ENCODE peak calls at places on chromosomes 5 and 9, in four cellular contexts. C is ovary, L is gastrocnemius medialis, I is left ventricle myocardium inferior. J is an unnamed sample.

GRCh38 chr5:62606878-62607277 is 28.3 kb downstream of the LRRC70 start:
- DNase-seq in C (no peak), L (no peak), I (no peak), J (no peak)

GRCh38 chr9:135887585-135888050 is 19.7 kb downstream of the CAMSAP1 start:
- DNase-seq in C (no peak), L (no peak), I (no peak), J (no peak)

GRCh38 chr5:74919487-74919886 is 53.3 kb upstream of the FAM169A start:
- DNase-seq in C (no peak), L (no peak), I (no peak), J (no peak)

GRCh38 chr5:173890195-173890951 is 2.2 kb downstream of the CPEB4 start:
- DNase-seq in C (peak; percentile 52), L (peak; percentile 49), I (peak; percentile 38), J (no peak)

GRCh38 chr5:149309354-149309753 is 35.9 kb upstream of the GRPEL2 start:
- DNase-seq in C (no peak), L (no peak), I (no peak), J (no peak)

GRCh38 chr5:107997338-107997979 is 326.7 kb upstream of the EFNA5 start:
- DNase-seq in C (no peak), L (no peak), I (no peak), J (no peak)

GRCh38 chr5:38715671-38716070 is 130.1 kb upstream of the OSMR start:
- DNase-seq in C (no peak), L (no peak), I (no peak), J (no peak)

GRCh38 chr5:167036585-167036984 is 1254.9 kb upstream of the WWC1 start:
- DNase-seq in C (no peak), L (no peak), I (no peak), J (no peak)

GRCh38 chr5:150624334-150625163 is 15.9 kb upstream of the SYNPO start:
- DNase-seq in C (peak; percentile 56), L (no peak), I (peak; percentile 60), J (no peak)

GRCh38 chr5:154220625-154221024 is 30.1 kb downstream of the GALNT10 start:
- DNase-seq in C (no peak), L (no peak), I (no peak), J (no peak)

GRCh38 chr5:146671561-146671960 is 155.6 kb upstream of the GPR151 start:
- DNase-seq in C (no peak), L (no peak), I (no peak), J (no peak)

GRCh38 chr5:168624850-168625357 is 45.7 kb upstream of the PANK3 start:
- DNase-seq in C (no peak), L (no peak), I (no peak), J (no peak)

GRCh38 chr5:174617285-174617684 is 107.1 kb upstream of the MSX2 start:
- DNase-seq in C (no peak), L (no peak), I (no peak), J (no peak)

GRCh38 chr9:111919875-111920274 is 23.3 kb downstream of the UGCG start:
- DNase-seq in C (no peak), L (no peak), I (no peak), J (no peak)

GRCh38 chr9:112078432-112078831 is 96.7 kb downstream of the SUSD1 start:
- DNase-seq in C (no peak), L (no peak), I (no peak), J (no peak)

GRCh38 chr9:106864533-106865143 is 1.7 kb downstream of the ZNF462 start:
- DNase-seq in C (peak; percentile 47), L (peak; percentile 19), I (no peak), J (no peak)

GRCh38 chr9:130856474-130856873 is 21.4 kb downstream of the ABL1 start:
- DNase-seq in C (no peak), L (no peak), I (no peak), J (no peak)

GRCh38 chr9:82987790-82988189 is 75.2 kb downstream of the RASEF start:
- DNase-seq in C (no peak), L (no peak), I (no peak), J (no peak)

GRCh38 chr5:149002053-149002452 is 60.8 kb downstream of the SH3TC2 start:
- DNase-seq in C (no peak), L (peak; percentile 55), I (no peak), J (peak; percentile 98)

GRCh38 chr5:67971223-67971830 is 244.2 kb upstream of the PIK3R1 start:
- DNase-seq in C (peak; percentile 61), L (peak; percentile 20), I (no peak), J (peak; percentile 71)

GRCh38 chr5:123090641-123091257 is 1.7 kb downstream of the PRDM6 start:
- DNase-seq in C (peak; percentile 38), L (no peak), I (no peak), J (no peak)

GRCh38 chr5:78504726-78505431 is 143.7 kb downstream of the LHFPL2 start:
- DNase-seq in C (peak; percentile 84), L (peak; percentile 93), I (peak; percentile 85), J (peak; percentile 95)
- TF ChIP-seq CTCF in C (no peak), L (no peak), I (no peak), J (no peak)

DNA sequence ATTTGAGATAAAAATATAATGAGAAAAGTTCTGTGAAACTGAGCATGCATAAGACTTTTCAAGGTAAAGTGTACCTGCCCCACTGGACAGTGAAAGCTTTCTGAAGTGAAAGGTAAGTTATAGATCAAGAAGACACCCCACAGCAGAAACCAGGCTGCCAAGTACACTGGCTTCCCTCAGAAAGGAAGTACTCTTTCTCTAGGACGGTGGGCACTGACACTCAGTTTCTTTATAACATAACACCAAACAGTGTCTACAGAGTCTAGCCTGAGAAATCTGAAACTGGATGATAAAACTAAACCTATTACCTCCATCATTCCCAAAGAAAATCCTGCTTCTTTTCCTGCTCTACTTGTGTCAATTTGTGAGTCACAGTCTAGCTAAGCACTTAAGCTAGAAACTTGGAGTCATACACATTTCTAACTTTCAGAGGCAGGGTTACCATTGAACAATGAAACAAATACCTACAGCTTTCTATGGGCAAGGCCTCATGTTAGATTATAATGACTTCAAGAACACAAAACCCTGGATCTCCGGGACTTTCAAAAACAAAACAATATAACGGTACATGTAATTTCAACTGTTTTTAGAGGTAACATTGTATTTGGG is 136.7 kb downstream of the CPLANE1 start:
- DNase-seq in C (no peak), L (no peak), I (no peak), J (no peak)
- H3K4me3 ChIP-seq in C (no peak overlapping the region), L (no peak overlapping the region), I (no peak overlapping the region), J (no peak overlapping the region)

DNA sequence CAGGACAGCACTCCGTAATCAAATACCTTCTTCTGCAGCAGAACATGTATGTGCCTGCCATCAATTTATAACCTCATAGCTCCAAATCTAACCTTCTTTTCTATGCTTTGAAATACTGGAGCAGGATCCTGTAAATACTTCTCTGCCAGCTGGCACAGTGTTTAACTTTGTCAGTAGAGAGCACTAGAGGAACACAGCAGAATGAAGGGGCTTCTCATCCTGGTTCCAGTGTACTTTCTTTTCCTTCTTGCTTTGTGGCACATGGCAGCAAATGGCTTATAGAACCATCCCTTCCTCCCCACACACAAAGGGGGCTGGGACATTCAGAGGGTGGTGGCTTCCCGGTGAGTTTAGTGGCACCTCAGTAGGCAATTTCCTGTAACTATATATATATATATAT is 3.8 kb upstream of the FBXW11 start:
- DNase-seq in C (no peak), L (no peak), I (no peak), J (no peak)
- TF ChIP-seq CTCF in C (no peak), L (no peak), I (no peak), J (peak; percentile 27)

DNA sequence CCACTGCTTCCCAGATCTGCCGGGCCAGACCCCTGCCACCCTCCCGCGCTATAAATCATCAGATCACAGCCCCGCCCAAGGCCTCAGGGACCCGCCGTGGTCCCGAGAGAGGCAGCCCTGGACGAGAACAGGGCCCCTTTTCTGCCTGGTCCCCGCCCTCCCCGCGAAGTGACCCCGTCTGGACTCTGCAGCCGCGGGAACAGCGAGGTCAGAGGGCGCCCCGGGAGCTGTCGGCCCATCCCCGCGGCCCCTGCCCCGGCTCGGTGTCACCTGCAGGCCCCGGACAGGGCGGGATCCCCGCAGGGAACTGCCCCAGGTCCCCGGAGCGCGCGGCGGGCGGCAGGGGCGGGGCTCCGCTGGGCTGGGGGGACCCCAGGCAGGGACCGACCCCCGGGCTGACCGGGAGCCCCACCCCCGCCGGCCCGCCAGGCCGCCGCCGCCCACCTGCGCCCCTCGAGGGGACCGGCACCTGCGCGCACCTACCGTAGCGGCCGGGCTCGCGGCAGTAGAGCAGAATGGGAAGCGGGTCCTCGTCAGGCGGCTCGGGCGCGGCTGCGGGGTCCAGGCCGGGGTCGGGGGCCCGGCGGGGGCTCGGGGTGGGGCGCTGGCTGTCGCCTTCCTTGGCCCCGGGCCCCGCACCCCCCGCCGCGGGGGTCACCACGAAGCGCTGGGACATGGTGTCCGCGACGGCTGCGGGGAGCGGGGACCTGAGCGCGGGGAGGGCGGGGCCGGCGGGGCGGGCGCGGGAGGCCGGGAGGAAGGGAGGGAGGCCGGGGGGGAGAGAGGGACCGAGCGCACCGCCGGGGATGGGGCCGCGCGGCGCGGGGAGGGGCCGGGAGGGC is 43.5 kb upstream of the SLC12A7 start:
- DNase-seq in C (no peak), L (no peak), I (no peak), J (no peak)
- H3K4me3 ChIP-seq in C (no peak overlapping the region), L (no peak overlapping the region), I (peak overlapping the region; percentile 58), J (no peak overlapping the region)

GRCh38 chr5:18281947-18282557 is 647.8 kb downstream of the TAF11L14 start:
- DNase-seq in C (no peak), L (no peak), I (no peak), J (peak; percentile 39)
- TF ChIP-seq CTCF in C (no peak), L (no peak), I (no peak), J (peak; percentile 54)

J was measured in AG09309.